ENCODE peak calls at places on chromosomes 4 and X, in five cellular contexts. J is MCF 10A, D is adipocyte, C is NAMALWA, K is GM20000. B is an unnamed sample.

GRCh38 chr4:184845367-184846011 is 19.7 kb upstream of the ACSL1 start:
- DNase-seq in K (no peak), J (peak; percentile 84), C (no peak), D (peak; percentile 57), B (peak; percentile 48)

GRCh38 chrX:120446503-120446902 is 22.6 kb downstream of the LAMP2 start:
- DNase-seq in J (peak; percentile 67), K (no peak), C (no peak), D (peak; percentile 38), B (no peak)

GRCh38 chr4:184100297-184100885 is 117.3 kb downstream of the ENPP6 start:
- DNase-seq in C (peak; percentile 64), D (no peak), K (no peak), J (peak; percentile 37), B (peak; percentile 49)

GRCh38 chr4:93147524-93148212 is 680.9 kb upstream of the ATOH1 start:
- DNase-seq in C (no peak), K (no peak), D (no peak), J (no peak), B (no peak)

GRCh38 chr4:172758586-172759340 is 409.8 kb upstream of the GALNT7 start:
- DNase-seq in K (no peak), D (peak; percentile 74), J (peak; percentile 40), C (no peak), B (no peak)

GRCh38 chr4:158929939-158930344 is 161.1 kb downstream of the FNIP2 start:
- DNase-seq in C (no peak), K (no peak), J (no peak), D (no peak), B (peak; percentile 4)

GRCh38 chr4:176400816-176401461 is 81.2 kb downstream of the SPCS3 start:
- DNase-seq in K (no peak), J (peak; percentile 51), D (peak; percentile 54), C (no peak), B (no peak)

GRCh38 chrX:74492720-74493201 is 71.5 kb downstream of the SLC16A2 start:
- DNase-seq in C (peak; percentile 6), D (no peak), J (peak; percentile 3), K (no peak), B (no peak)

GRCh38 chr4:182578402-182578801 is 335.2 kb downstream of the TENM3 start:
- DNase-seq in D (peak; percentile 59), C (no peak), J (peak; percentile 55), K (no peak), B (no peak)

GRCh38 chrX:17584248-17584681 is 153.0 kb upstream of the SCML1 start:
- DNase-seq in K (no peak), D (peak; percentile 55), J (no peak), C (no peak), B (no peak)

GRCh38 chr4:1682860-1683259 is 1.3 kb downstream of the FAM53A start:
- DNase-seq in C (no peak), J (no peak), D (no peak), K (no peak), B (no peak)

GRCh38 chr4:127997534-127998388 is 32.6 kb downstream of the ABHD18 start:
- DNase-seq in J (peak; percentile 76), C (peak; percentile 88), D (peak; percentile 84), K (peak; percentile 61), B (peak; percentile 12)

GRCh38 chr4:178202422-178202821 is 760.2 kb upstream of the AGA start:
- DNase-seq in C (no peak), K (no peak), J (no peak), D (no peak), B (no peak)

GRCh38 chr4:176587920-176588319 is 204.8 kb downstream of the VEGFC start:
- DNase-seq in J (peak; percentile 74), K (no peak), C (no peak), D (peak; percentile 95), B (no peak)

GRCh38 chr4:47215759-47216158 is 184.4 kb downstream of the GABRB1 start:
- DNase-seq in D (no peak), C (no peak), K (no peak), J (no peak), B (no peak)

GRCh38 chr4:110837896-110838450 is 215.1 kb upstream of the PITX2 start:
- DNase-seq in K (no peak), J (no peak), D (peak; percentile 16), C (no peak), B (no peak)

GRCh38 chr4:164768516-164768915 is 14.6 kb downstream of the SMIM31 start:
- DNase-seq in K (no peak), D (peak; percentile 50), C (peak; percentile 40), J (peak; percentile 13), B (no peak)

GRCh38 chr4:161359491-161359890 is 804.3 kb downstream of the FSTL5 start:
- DNase-seq in J (no peak), D (no peak), K (peak; percentile 4), C (no peak), B (no peak)

GRCh38 chrX:19893722-19894121 is 6.3 kb upstream of the SH3KBP1 start:
- DNase-seq in J (no peak), D (peak; percentile 30), C (no peak), K (no peak), B (no peak)

GRCh38 chr4:41177016-41177415 is 37.3 kb downstream of the APBB2 start:
- DNase-seq in J (peak; percentile 69), C (no peak), K (no peak), D (peak; percentile 84), B (peak; percentile 36)